ENCODE peak calls at places on chromosomes 12 and 14, in seven cellular contexts. One of them, this sample, is unnamed.

GRCh38 chr12:132103542-132104308 is 40.4 kb downstream of the DDX51 start:
- DNase-seq in lower lobe of right lung: no peak
- DNase-seq in HepG2: no peak
- DNase-seq in GM23338: no peak
- DNase-seq in pancreas: no peak
- DNase-seq in activated B cell treated with CpG ODN at 0.5 μM for 24 hours: no peak
- DNase-seq in cardiac fibroblast: no peak
- DNase-seq in this sample: no peak

GRCh38 chr14:96194657-96195431 is 9.8 kb upstream of the BDKRB2 start:
- DNase-seq in cardiac fibroblast: no peak
- DNase-seq in GM23338: no peak
- DNase-seq in lower lobe of right lung: peak
- DNase-seq in activated B cell treated with CpG ODN at 0.5 μM for 24 hours: no peak
- DNase-seq in pancreas: no peak
- DNase-seq in HepG2: peak
- DNase-seq in this sample: no peak

GRCh38 chr14:53167602-53168328 is 14.6 kb upstream of the DDHD1 start:
- DNase-seq in GM23338: no peak
- DNase-seq in pancreas: no peak
- DNase-seq in cardiac fibroblast: peak
- DNase-seq in activated B cell treated with CpG ODN at 0.5 μM for 24 hours: no peak
- DNase-seq in HepG2: no peak
- DNase-seq in lower lobe of right lung: no peak
- DNase-seq in this sample: peak

GRCh38 chr14:90049390-90049789 is 12.4 kb upstream of the KCNK13 start:
- DNase-seq in lower lobe of right lung: no peak
- DNase-seq in pancreas: no peak
- DNase-seq in GM23338: peak
- DNase-seq in activated B cell treated with CpG ODN at 0.5 μM for 24 hours: no peak
- DNase-seq in HepG2: no peak
- DNase-seq in cardiac fibroblast: no peak
- DNase-seq in this sample: no peak

GRCh38 chr12:44154128-44154527 is 318.2 kb downstream of the TMEM117 start:
- DNase-seq in activated B cell treated with CpG ODN at 0.5 μM for 24 hours: no peak
- DNase-seq in cardiac fibroblast: peak
- DNase-seq in lower lobe of right lung: no peak
- DNase-seq in HepG2: no peak
- DNase-seq in pancreas: no peak
- DNase-seq in GM23338: no peak
- DNase-seq in this sample: peak

GRCh38 chr14:65095633-65096205 is 6.6 kb downstream of the MAX start:
- DNase-seq in activated B cell treated with CpG ODN at 0.5 μM for 24 hours: no peak
- DNase-seq in HepG2: no peak
- DNase-seq in GM23338: no peak
- DNase-seq in cardiac fibroblast: peak
- DNase-seq in pancreas: no peak
- DNase-seq in lower lobe of right lung: no peak
- DNase-seq in this sample: peak

GRCh38 chr12:109266106-109266879 is 42.8 kb downstream of the FOXN4 start:
- DNase-seq in GM23338: no peak
- DNase-seq in lower lobe of right lung: no peak
- DNase-seq in activated B cell treated with CpG ODN at 0.5 μM for 24 hours: no peak
- DNase-seq in pancreas: no peak
- DNase-seq in HepG2: no peak
- DNase-seq in cardiac fibroblast: no peak
- DNase-seq in this sample: no peak

GRCh38 chr14:33657478-33657877 is 293.4 kb downstream of the EGLN3 start:
- DNase-seq in HepG2: no peak
- DNase-seq in GM23338: no peak
- DNase-seq in activated B cell treated with CpG ODN at 0.5 μM for 24 hours: no peak
- DNase-seq in lower lobe of right lung: no peak
- DNase-seq in pancreas: no peak
- DNase-seq in cardiac fibroblast: peak
- DNase-seq in this sample: peak

GRCh38 chr12:18552829-18553228 is 185.0 kb downstream of the PLCZ1 start:
- DNase-seq in pancreas: no peak
- DNase-seq in lower lobe of right lung: no peak
- DNase-seq in GM23338: no peak
- DNase-seq in cardiac fibroblast: no peak
- DNase-seq in HepG2: no peak
- DNase-seq in activated B cell treated with CpG ODN at 0.5 μM for 24 hours: no peak
- DNase-seq in this sample: no peak
- TF ChIP-seq CTCF in pancreas: no peak
- TF ChIP-seq CTCF in lower lobe of right lung: no peak
- TF ChIP-seq CTCF in GM23338: peak
- TF ChIP-seq CTCF in cardiac fibroblast: no peak
- TF ChIP-seq CTCF in HepG2: no peak
- TF ChIP-seq CTCF in activated B cell treated with CpG ODN at 0.5 μM for 24 hours: no peak
- TF ChIP-seq CTCF in this sample: no peak

DNA sequence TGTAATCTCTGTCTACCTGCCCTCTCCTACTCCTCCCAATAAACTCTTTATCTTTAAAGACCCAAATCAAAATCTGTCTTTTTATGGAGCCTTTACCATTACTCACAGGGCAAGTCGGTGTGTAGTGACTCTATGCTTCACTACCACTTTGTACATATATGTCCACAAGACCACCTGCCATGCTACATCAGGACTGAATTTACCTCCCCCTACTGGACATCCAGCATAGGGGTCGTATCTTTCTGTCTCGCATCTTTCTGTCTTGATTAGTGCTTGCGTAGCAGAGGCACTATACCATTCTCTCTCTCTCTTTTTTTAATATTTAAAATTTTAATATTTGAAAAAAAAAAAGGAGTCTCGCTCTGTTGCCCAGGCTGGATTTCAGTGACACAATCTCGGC is 587.5 kb downstream of the SOX5 start:
- DNase-seq in GM23338: peak
- DNase-seq in HepG2: no peak
- DNase-seq in pancreas: no peak
- DNase-seq in activated B cell treated with CpG ODN at 0.5 μM for 24 hours: no peak
- DNase-seq in cardiac fibroblast: no peak
- DNase-seq in lower lobe of right lung: no peak
- DNase-seq in this sample: no peak
- TF ChIP-seq CTCF in GM23338: peak
- TF ChIP-seq CTCF in HepG2: no peak
- TF ChIP-seq CTCF in pancreas: no peak
- TF ChIP-seq CTCF in activated B cell treated with CpG ODN at 0.5 μM for 24 hours: no peak
- TF ChIP-seq CTCF in cardiac fibroblast: no peak
- TF ChIP-seq CTCF in lower lobe of right lung: no peak
- TF ChIP-seq CTCF in this sample: no peak

DNA sequence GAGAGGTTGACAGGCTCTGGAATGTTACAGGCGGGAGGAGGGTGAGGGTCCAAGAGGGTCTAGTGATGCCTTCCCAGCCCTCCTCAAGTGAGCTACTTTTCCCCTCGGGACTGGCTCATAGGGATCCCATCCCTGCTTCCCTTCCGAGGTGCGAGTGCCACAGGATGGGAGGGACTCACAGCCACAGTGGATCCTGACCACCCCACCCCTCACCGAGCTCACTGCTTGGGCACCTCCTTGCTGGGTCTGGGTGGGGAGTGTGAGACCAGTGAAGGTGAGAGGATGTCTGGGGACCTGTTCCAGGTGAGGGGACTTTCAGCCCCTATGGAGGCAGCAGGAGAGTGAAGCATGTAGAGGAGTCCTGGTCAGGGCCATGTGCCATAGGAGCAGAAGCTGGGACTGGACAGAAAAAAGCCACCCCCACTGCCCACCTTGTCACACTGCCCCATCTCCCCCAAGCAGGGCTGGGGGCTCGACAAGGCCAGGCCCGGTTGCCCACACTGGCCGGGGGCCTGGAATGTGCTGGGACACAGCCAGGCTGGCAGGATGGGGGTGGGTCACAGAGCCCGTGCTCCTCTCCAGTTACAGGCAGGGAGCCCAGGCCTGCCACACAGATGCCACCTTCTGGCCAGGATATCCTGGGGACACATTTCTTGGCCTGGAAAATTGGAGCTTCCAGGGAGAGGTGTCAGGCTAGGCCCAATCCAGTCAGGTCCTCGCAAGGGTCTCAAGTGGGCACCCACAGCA is 1.7 kb upstream of the TNS2 start:
- DNase-seq in activated B cell treated with CpG ODN at 0.5 μM for 24 hours: no peak
- DNase-seq in HepG2: peak
- DNase-seq in pancreas: peak
- DNase-seq in GM23338: peak
- DNase-seq in lower lobe of right lung: peak
- DNase-seq in cardiac fibroblast: peak
- DNase-seq in this sample: no peak
- TF ChIP-seq CTCF in activated B cell treated with CpG ODN at 0.5 μM for 24 hours: no peak
- TF ChIP-seq CTCF in HepG2: peak
- TF ChIP-seq CTCF in pancreas: no peak
- TF ChIP-seq CTCF in GM23338: peak
- TF ChIP-seq CTCF in lower lobe of right lung: peak
- TF ChIP-seq CTCF in cardiac fibroblast: no peak
- TF ChIP-seq CTCF in this sample: peak

DNA sequence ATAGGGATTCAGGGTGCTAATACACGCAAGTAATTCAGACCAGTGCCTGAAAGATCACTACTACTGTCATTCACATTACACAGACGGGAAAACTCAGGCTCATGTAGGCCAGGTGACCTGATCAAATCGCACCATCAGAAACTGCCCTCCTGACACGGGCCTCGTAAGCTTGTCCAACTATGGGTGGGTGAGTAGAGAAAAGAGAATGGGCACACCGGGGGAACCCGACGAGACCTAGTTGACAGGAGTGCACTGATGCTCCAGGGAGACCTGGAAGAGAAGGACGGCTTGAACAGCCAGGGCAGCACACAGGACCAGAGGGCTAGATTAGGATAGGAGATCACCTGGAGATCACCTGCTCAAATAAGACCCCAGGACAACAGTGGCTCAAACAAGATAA is 166.9 kb upstream of the DIO3 start:
- DNase-seq in activated B cell treated with CpG ODN at 0.5 μM for 24 hours: no peak
- DNase-seq in pancreas: no peak
- DNase-seq in cardiac fibroblast: no peak
- DNase-seq in GM23338: no peak
- DNase-seq in lower lobe of right lung: no peak
- DNase-seq in HepG2: no peak
- DNase-seq in this sample: no peak
- TF ChIP-seq CTCF in activated B cell treated with CpG ODN at 0.5 μM for 24 hours: no peak
- TF ChIP-seq CTCF in pancreas: no peak
- TF ChIP-seq CTCF in cardiac fibroblast: no peak
- TF ChIP-seq CTCF in GM23338: no peak
- TF ChIP-seq CTCF in lower lobe of right lung: no peak
- TF ChIP-seq CTCF in HepG2: no peak
- TF ChIP-seq CTCF in this sample: no peak

DNA sequence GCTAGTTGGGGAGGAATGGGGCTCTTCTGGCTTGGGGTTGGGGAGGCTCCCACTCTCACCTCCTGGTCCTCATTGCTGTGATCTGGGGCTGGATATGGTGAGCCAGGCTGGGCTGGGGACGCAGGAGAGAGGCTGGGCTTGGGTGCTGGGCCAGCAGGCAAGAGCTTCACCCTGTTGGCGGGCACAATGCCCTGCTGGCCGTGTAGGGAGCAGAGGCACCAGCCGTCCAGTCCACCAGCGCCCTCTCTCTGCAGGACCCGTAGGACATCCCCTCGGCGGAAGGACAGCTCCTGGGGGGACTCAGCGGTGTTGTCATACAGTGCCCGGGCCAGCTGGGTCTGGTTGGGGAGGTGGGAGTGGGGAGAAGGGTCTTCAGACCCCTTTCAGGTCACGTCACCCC is 4.5 kb downstream of the EFS start:
- DNase-seq in GM23338: peak
- DNase-seq in pancreas: no peak
- DNase-seq in activated B cell treated with CpG ODN at 0.5 μM for 24 hours: no peak
- DNase-seq in cardiac fibroblast: no peak
- DNase-seq in lower lobe of right lung: no peak
- DNase-seq in HepG2: peak
- DNase-seq in this sample: no peak
- TF ChIP-seq CTCF in GM23338: peak
- TF ChIP-seq CTCF in pancreas: no peak
- TF ChIP-seq CTCF in activated B cell treated with CpG ODN at 0.5 μM for 24 hours: no peak
- TF ChIP-seq CTCF in cardiac fibroblast: no peak
- TF ChIP-seq CTCF in lower lobe of right lung: no peak
- TF ChIP-seq CTCF in HepG2: peak
- TF ChIP-seq CTCF in this sample: no peak

GRCh38 chr12:34214011-34214410 is 191.7 kb downstream of the ALG10 start:
- DNase-seq in HepG2: no peak
- DNase-seq in activated B cell treated with CpG ODN at 0.5 μM for 24 hours: no peak
- DNase-seq in cardiac fibroblast: no peak
- DNase-seq in lower lobe of right lung: no peak
- DNase-seq in pancreas: no peak
- DNase-seq in GM23338: no peak
- DNase-seq in this sample: no peak
- TF ChIP-seq CTCF in HepG2: no peak
- TF ChIP-seq CTCF in activated B cell treated with CpG ODN at 0.5 μM for 24 hours: no peak
- TF ChIP-seq CTCF in cardiac fibroblast: no peak
- TF ChIP-seq CTCF in lower lobe of right lung: no peak
- TF ChIP-seq CTCF in pancreas: no peak
- TF ChIP-seq CTCF in GM23338: no peak
- TF ChIP-seq CTCF in this sample: no peak

GRCh38 chr12:24780969-24781368 is 167.9 kb downstream of the BCAT1 start:
- DNase-seq in HepG2: no peak
- DNase-seq in GM23338: peak
- DNase-seq in lower lobe of right lung: no peak
- DNase-seq in cardiac fibroblast: peak
- DNase-seq in activated B cell treated with CpG ODN at 0.5 μM for 24 hours: no peak
- DNase-seq in pancreas: no peak
- DNase-seq in this sample: peak
- TF ChIP-seq CTCF in HepG2: peak
- TF ChIP-seq CTCF in GM23338: peak
- TF ChIP-seq CTCF in lower lobe of right lung: no peak
- TF ChIP-seq CTCF in cardiac fibroblast: no peak
- TF ChIP-seq CTCF in activated B cell treated with CpG ODN at 0.5 μM for 24 hours: no peak
- TF ChIP-seq CTCF in pancreas: no peak
- TF ChIP-seq CTCF in this sample: peak

This sample was measured in fibroblast of pulmonary artery.